ENCODE peak calls at places on chromosome 10, in four cellular contexts. One of them, this sample, is unnamed.

GRCh38 chr10:70118196-70118595 is 14.4 kb downstream of the AIFM2 start:
- DNase-seq in PC-3: no peak
- DNase-seq in SK-N-SH: no peak
- DNase-seq in GM23338: no peak
- DNase-seq in this sample: no peak

GRCh38 chr10:27240891-27241639 is 468 bp upstream of the ACBD5 start:
- DNase-seq in SK-N-SH: peak
- DNase-seq in GM23338: peak
- DNase-seq in PC-3: peak
- DNase-seq in this sample: peak

GRCh38 chr10:131994435-131994834 is 12.7 kb upstream of the BNIP3 start:
- DNase-seq in GM23338: no peak
- DNase-seq in SK-N-SH: no peak
- DNase-seq in PC-3: no peak
- DNase-seq in this sample: no peak

GRCh38 chr10:86104156-86104555 is 262.4 kb downstream of the GRID1 start:
- DNase-seq in GM23338: no peak
- DNase-seq in SK-N-SH: no peak
- DNase-seq in PC-3: no peak
- DNase-seq in this sample: no peak

GRCh38 chr10:64501807-64502206 is 980.6 kb downstream of the REEP3 start:
- DNase-seq in SK-N-SH: no peak
- DNase-seq in PC-3: no peak
- DNase-seq in GM23338: no peak
- DNase-seq in this sample: no peak

GRCh38 chr10:79047875-79048638 is 20.7 kb upstream of the ZMIZ1 start:
- DNase-seq in PC-3: no peak
- DNase-seq in SK-N-SH: peak
- DNase-seq in GM23338: no peak
- DNase-seq in this sample: no peak

GRCh38 chr10:78850611-78851010 is 218.2 kb upstream of the ZMIZ1 start:
- DNase-seq in SK-N-SH: no peak
- DNase-seq in PC-3: no peak
- DNase-seq in GM23338: no peak
- DNase-seq in this sample: no peak

GRCh38 chr10:117260094-117260493 is 19.2 kb downstream of the SLC18A2 start:
- DNase-seq in GM23338: peak
- DNase-seq in SK-N-SH: no peak
- DNase-seq in PC-3: no peak
- DNase-seq in this sample: no peak

GRCh38 chr10:77881636-77882035 is 44.9 kb downstream of the DLG5 start:
- DNase-seq in GM23338: no peak
- DNase-seq in PC-3: no peak
- DNase-seq in SK-N-SH: no peak
- DNase-seq in this sample: no peak

GRCh38 chr10:7672366-7673134 is 5.8 kb upstream of the ITIH5 start:
- DNase-seq in SK-N-SH: no peak
- DNase-seq in GM23338: no peak
- DNase-seq in PC-3: no peak
- DNase-seq in this sample: no peak

GRCh38 chr10:95508730-95509129 is 52.4 kb downstream of the SORBS1 start:
- DNase-seq in GM23338: peak
- DNase-seq in PC-3: no peak
- DNase-seq in SK-N-SH: no peak
- DNase-seq in this sample: no peak

GRCh38 chr10:11164806-11165590 is 147.3 kb downstream of the CELF2 start:
- DNase-seq in PC-3: no peak
- DNase-seq in GM23338: peak
- DNase-seq in SK-N-SH: peak
- DNase-seq in this sample: peak

GRCh38 chr10:133140417-133141143 is 19.4 kb upstream of the KNDC1 start:
- DNase-seq in SK-N-SH: no peak
- DNase-seq in GM23338: no peak
- DNase-seq in PC-3: no peak
- DNase-seq in this sample: no peak

GRCh38 chr10:26737730-26738129 is 40.2 kb downstream of the PDSS1 start:
- DNase-seq in GM23338: no peak
- DNase-seq in PC-3: no peak
- DNase-seq in SK-N-SH: no peak
- DNase-seq in this sample: peak

GRCh38 chr10:23293145-23293724 is 51.4 kb downstream of the C10orf67 start:
- DNase-seq in PC-3: peak
- DNase-seq in SK-N-SH: peak
- DNase-seq in GM23338: peak
- DNase-seq in this sample: peak
- TF ChIP-seq CTCF in PC-3: peak
- TF ChIP-seq CTCF in SK-N-SH: peak
- TF ChIP-seq CTCF in GM23338: peak
- TF ChIP-seq CTCF in this sample: peak

GRCh38 chr10:60203993-60204618 is 185.6 kb downstream of the ANK3 start:
- DNase-seq in SK-N-SH: peak
- DNase-seq in PC-3: peak
- DNase-seq in GM23338: peak
- DNase-seq in this sample: peak
- TF ChIP-seq EZH2phosphoT487 in SK-N-SH: no peak
- TF ChIP-seq EZH2phosphoT487 in PC-3: no peak
- TF ChIP-seq EZH2phosphoT487 in GM23338: no peak
- TF ChIP-seq EZH2phosphoT487 in this sample: no peak

DNA sequence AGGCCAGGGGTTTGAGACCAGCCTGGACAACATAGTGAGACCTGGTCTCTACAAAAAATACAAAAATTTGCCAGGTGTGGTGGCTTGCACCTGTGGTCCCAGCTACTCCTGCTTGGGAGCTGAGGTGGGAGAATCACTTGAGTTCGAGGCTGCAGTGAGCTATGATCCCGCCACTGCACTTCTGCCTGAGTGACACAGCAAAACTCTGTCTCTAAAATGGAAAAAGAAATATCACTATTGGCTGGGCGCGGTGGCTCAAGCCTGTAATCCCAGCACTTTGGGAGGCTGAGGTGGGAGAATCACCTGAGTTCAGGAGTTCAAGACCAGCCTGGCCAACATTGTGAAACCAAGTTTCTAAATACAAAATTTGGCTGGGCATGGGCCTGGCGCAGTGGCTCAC is 44.9 kb upstream of the RASGEF1A start:
- DNase-seq in GM23338: no peak
- DNase-seq in PC-3: no peak
- DNase-seq in SK-N-SH: no peak
- DNase-seq in this sample: no peak
- TF ChIP-seq CTCF in GM23338: no peak
- TF ChIP-seq CTCF in PC-3: no peak
- TF ChIP-seq CTCF in SK-N-SH: no peak
- TF ChIP-seq CTCF in this sample: no peak

GRCh38 chr10:113573368-113573767 is 20.5 kb downstream of the HABP2 start:
- DNase-seq in PC-3: no peak
- DNase-seq in SK-N-SH: no peak
- DNase-seq in GM23338: no peak
- DNase-seq in this sample: no peak

GRCh38 chr10:113569576-113569975 is 16.7 kb downstream of the HABP2 start:
- DNase-seq in PC-3: no peak
- DNase-seq in SK-N-SH: no peak
- DNase-seq in GM23338: no peak
- DNase-seq in this sample: no peak

GRCh38 chr10:113576853-113577252 is 24.0 kb downstream of the HABP2 start:
- DNase-seq in GM23338: peak
- DNase-seq in SK-N-SH: no peak
- DNase-seq in PC-3: peak
- DNase-seq in this sample: no peak

GRCh38 chr10:113566888-113567287 is 14.0 kb downstream of the HABP2 start:
- DNase-seq in SK-N-SH: no peak
- DNase-seq in GM23338: no peak
- DNase-seq in PC-3: no peak
- DNase-seq in this sample: no peak

DNA sequence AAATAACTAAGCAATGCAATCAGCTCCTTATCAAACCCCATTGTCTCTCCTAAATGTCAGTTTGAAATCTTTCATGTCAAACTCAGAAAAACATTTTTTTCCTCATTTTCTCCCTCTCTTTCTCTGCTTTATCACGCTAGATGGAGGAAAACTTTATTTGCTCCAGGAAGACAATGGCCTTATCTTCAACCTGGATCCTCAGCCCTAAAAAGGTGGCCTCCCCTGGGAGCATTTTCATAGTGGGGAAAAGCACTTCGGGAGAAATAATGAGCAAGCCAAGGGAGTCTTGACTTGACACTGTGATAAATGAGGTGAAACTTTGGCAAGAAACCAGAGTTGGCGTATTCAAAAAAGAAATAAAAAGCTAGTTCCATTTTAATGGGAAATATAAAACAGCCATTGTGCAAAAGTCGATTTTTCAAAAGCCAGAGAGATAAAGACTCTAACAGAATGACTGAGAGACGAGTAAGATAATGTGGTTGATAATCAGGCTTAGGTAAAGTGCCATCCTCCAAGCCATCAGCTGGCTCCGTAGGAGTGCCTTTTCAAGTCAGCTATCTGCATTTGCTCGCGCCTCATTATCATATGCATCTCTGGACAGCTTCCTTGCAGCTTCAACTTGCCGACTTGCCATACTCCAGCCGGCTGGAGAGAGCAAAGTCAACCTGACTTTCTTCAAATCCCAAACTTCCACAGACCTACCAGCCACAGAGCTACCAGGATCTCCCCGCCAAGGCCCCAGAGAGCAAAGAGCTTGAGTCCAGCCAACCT is 19.9 kb downstream of the HABP2 start:
- DNase-seq in SK-N-SH: no peak
- DNase-seq in GM23338: no peak
- DNase-seq in PC-3: no peak
- DNase-seq in this sample: no peak
- TF ChIP-seq EZH2phosphoT487 in SK-N-SH: no peak
- TF ChIP-seq EZH2phosphoT487 in GM23338: no peak
- TF ChIP-seq EZH2phosphoT487 in PC-3: no peak
- TF ChIP-seq EZH2phosphoT487 in this sample: no peak

This sample was measured in OCI-LY7.